ENCODE peak calls at places on chromosomes 6 and 20, in six cellular contexts. J is spleen, D is HL-60, R is sigmoid colon, Q is GM12878, I is GM23338. W is an unnamed sample. For H3K27me3, the result is how much of the 10 kb centered on the place peaks cover.

GRCh38 chr6:164396071-164397047 is 913.0 kb downstream of the C6orf118 start:
- DNase-seq in J (no peak), D (no peak), R (no peak), Q (no peak), I (no peak), W (no peak)

GRCh38 chr6:3997144-3997770 is 81.7 kb downstream of the FAM217A start:
- DNase-seq in J (no peak), D (no peak), R (no peak), Q (no peak), I (peak), W (no peak)

GRCh38 chr6:29516108-29516507 is 28.4 kb upstream of the MAS1L start:
- DNase-seq in J (no peak), D (no peak), R (no peak), Q (no peak), I (no peak), W (peak)

GRCh38 chr20:21529863-21530262 is 16.0 kb upstream of the NKX2-2 start:
- DNase-seq in J (no peak), D (no peak), R (no peak), Q (no peak), I (peak), W (no peak)

GRCh38 chr20:64146301-64146935 is 17.8 kb upstream of the MYT1 start:
- DNase-seq in J (peak), D (no peak), R (peak), Q (no peak), I (no peak), W (no peak)

GRCh38 chr6:30213999-30214982 is 1.1 kb upstream of the TRIM26 start:
- DNase-seq in J (peak), D (peak), R (peak), Q (peak), I (peak), W (peak)

GRCh38 chr20:16209826-16210365 is 363.4 kb downstream of the KIF16B start:
- DNase-seq in J (no peak), D (no peak), R (no peak), Q (no peak), I (no peak), W (no peak)

GRCh38 chr6:123619156-123619555 is 17.6 kb downstream of the TRDN start:
- DNase-seq in J (no peak), D (no peak), R (no peak), Q (no peak), I (no peak), W (no peak)

GRCh38 chr6:166644631-166645030 is 17.6 kb upstream of the RPS6KA2 start:
- DNase-seq in J (no peak), D (no peak), R (no peak), Q (no peak), I (no peak), W (no peak)

GRCh38 chr20:62668441-62669027 is 26.2 kb downstream of the SLCO4A1 start:
- DNase-seq in J (no peak), D (no peak), R (peak), Q (no peak), I (peak), W (peak)

GRCh38 chr20:62159835-62160234 is 16.3 kb downstream of the SS18L1 start:
- DNase-seq in J (no peak), D (no peak), R (no peak), Q (peak), I (no peak), W (no peak)

GRCh38 chr6:133340557-133340956 is 99.4 kb downstream of the EYA4 start:
- DNase-seq in J (no peak), D (no peak), R (no peak), Q (no peak), I (no peak), W (no peak)

GRCh38 chr6:101614774-101615173 is 221.3 kb downstream of the GRIK2 start:
- DNase-seq in J (no peak), D (no peak), R (no peak), Q (no peak), I (peak), W (no peak)

GRCh38 chr20:54275359-54276108 is 67.6 kb downstream of the PFDN4 start:
- DNase-seq in J (no peak), D (no peak), R (no peak), Q (no peak), I (no peak), W (no peak)

GRCh38 chr6:157476797-157477196 is 95.8 kb downstream of the ZDHHC14 start:
- DNase-seq in J (no peak), D (no peak), R (no peak), Q (no peak), I (no peak), W (no peak)

GRCh38 chr20:20366551-20366895 is 1.4 kb upstream of the INSM1 start:
- DNase-seq in J (no peak), D (no peak), R (no peak), Q (no peak), I (peak), W (no peak)

GRCh38 chr6:169619650-169620049 is 82.2 kb downstream of the WDR27 start:
- DNase-seq in J (no peak), D (no peak), R (no peak), Q (no peak), I (peak), W (no peak)

DNA sequence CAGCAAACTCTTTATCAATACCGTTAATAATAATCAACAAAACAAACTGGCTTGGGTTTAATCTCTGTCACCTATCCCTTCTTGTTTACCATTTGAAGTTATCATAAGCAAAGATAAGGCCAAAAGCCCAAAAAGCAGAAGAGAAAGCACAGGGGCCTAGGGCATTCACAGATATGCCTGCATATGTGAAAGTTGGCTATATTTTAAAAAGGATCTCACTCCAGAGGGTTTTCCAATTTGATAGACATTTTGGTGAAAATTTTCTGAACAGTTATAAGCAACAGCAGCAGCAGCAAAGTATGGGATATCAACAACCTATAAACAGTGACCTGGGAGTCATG is 101.1 kb downstream of the ATXN1 start:
- DNase-seq in J (no peak), D (no peak), R (no peak), Q (no peak), I (no peak), W (no peak)
- H3K27ac ChIP-seq in J (peak), D (no peak), R (no peak), Q (no peak), I (no peak), W (no peak)

GRCh38 chr6:41386594-41386993 is 51.2 kb downstream of the NCR2 start:
- DNase-seq in J (no peak), D (no peak), R (no peak), Q (no peak), I (no peak), W (no peak)
- H3K27me3 ChIP-seq in J (under half), D (under half), R (under half), Q (under half), I (half or more), W (under half)

GRCh38 chr6:37818536-37819176 is 871 bp upstream of the ZFAND3 start:
- DNase-seq in J (peak), D (peak), R (peak), Q (no peak), I (peak), W (peak)
- TF ChIP-seq POLR2AphosphoS5 in J (peak), D (peak), R (peak), Q (peak), I (peak), W (peak)

GRCh38 chr6:12344949-12345693 is 55.0 kb downstream of the EDN1 start:
- DNase-seq in J (no peak), D (no peak), R (no peak), Q (no peak), I (no peak), W (no peak)

GRCh38 chr6:12342664-12343063 is 52.5 kb downstream of the EDN1 start:
- DNase-seq in J (no peak), D (no peak), R (no peak), Q (no peak), I (no peak), W (no peak)

GRCh38 chr6:12345694-12346058 is 55.5 kb downstream of the EDN1 start:
- DNase-seq in J (no peak), D (no peak), R (no peak), Q (no peak), I (no peak), W (no peak)

GRCh38 chr6:12343122-12343439 is 52.9 kb downstream of the EDN1 start:
- DNase-seq in J (no peak), D (no peak), R (no peak), Q (no peak), I (no peak), W (no peak)

DNA sequence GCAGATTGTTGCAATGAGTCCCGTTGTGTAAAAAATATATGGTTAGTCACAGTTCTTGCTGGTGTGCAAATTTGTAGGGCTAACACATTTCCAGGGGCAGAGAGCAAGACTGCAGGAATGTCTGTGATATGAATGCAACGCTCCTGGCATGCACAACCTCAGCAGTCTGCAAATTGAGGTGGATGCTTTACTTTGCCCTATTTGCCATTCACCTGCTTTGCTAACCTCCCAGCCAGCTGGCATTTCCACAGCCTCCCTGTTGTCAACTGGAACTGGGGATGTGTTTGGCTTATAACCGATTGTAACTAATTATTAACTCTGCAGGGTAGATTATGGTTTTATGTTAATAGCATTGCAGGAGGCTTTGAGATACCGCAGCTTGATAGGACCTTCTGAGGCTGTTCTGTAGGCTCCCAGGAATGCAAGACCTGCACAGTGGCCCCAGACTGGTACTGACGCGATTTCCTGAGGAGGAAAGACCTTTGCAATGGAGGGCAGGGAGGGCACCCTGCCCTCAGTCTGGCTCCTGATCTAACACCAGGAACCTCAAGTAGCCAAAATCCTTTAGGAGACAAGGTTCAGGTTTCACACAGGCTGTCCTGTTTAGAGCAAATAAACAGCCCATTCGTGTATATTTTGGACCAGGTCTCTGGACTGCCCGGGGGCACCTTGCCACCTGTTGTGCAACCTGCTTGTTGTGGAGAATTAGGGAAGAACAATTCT is 53.4 kb downstream of the EDN1 start:
- DNase-seq in J (no peak), D (no peak), R (no peak), Q (no peak), I (no peak), W (peak)
- H3K27ac ChIP-seq in J (no peak), D (no peak), R (no peak), Q (no peak), I (no peak), W (no peak)

DNA sequence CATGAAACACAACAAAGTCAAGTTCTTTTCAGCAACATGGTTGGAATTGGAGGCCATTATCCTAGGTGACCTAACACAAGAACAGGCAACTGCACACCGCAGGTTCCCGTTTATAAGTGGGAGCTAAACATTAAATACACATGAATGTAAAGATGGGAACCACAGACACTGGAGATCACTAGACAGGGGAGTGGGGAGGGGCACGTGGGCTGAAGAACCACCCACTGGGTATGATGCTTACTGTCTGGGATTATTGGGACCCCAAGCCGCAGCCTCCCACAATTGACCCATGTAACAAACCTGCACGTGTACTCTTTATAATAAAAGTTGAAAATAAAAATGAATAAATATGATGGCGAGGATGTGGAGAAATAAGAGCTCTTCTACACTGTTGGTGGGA is 8.6 kb upstream of the RAET1G start:
- DNase-seq in J (no peak), D (no peak), R (no peak), Q (no peak), I (no peak), W (no peak)
- H3K27me3 ChIP-seq in J (half or more), D (under half), R (half or more), Q (under half), I (half or more), W (under half)

W was measured in prostate gland.